ENCODE peak calls at places on chromosomes 13 and 19, in eight cellular contexts. S is activated CD4-positive, alpha-beta T cell treated with anti-CD3 and anti-CD28 coated beads, Interleukin-2, amount 10 ng/mL, durations not matched to agents 7 days and 5 days; X is stimulated activated CD8-positive, alpha-beta memory T cell treated with anti-CD3 and anti-CD28 coated beads, Interleukin-15, amount 100 ng/mL, for 24 hours; Q is activated CD8-positive, alpha-beta memory T cell treated with anti-CD3 and anti-CD28 coated beads, Interleukin-2, amount 50 U/mL, for 48 hours; G is NCI-H1092 treated with DMSO at 0.1 percent for 48 hours; R is glutamatergic neuron; D is iris pigment epithelial cell; H is B cell. U is an unnamed sample.

GRCh38 chr13:110711778-110712070 is 1.8 kb upstream of the ING1 start:
- DNase-seq in S (no peak), X (no peak), Q (no peak), G (peak), R (no peak), D (peak), H (no peak), U (peak)

GRCh38 chr13:32911506-32911905 is 104.7 kb upstream of the KL start:
- DNase-seq in S (peak), X (no peak), Q (no peak), G (peak), R (no peak), D (peak), H (peak), U (peak)

GRCh38 chr19:939439-939838 is 13.6 kb downstream of the ARID3A start:
- DNase-seq in S (no peak), X (no peak), Q (no peak), G (no peak), R (no peak), D (no peak), H (no peak), U (no peak)

GRCh38 chr13:113022391-113023216 is 53.6 kb downstream of the MCF2L start:
- DNase-seq in S (no peak), X (no peak), Q (no peak), G (no peak), R (no peak), D (no peak), H (no peak), U (no peak)

GRCh38 chr19:4861147-4861546 is 6.3 kb downstream of the PLIN3 start:
- DNase-seq in S (no peak), X (no peak), Q (no peak), G (no peak), R (no peak), D (no peak), H (no peak), U (no peak)

GRCh38 chr13:41543664-41544300 is 86.4 kb downstream of the RGCC start:
- DNase-seq in S (no peak), X (no peak), Q (no peak), G (no peak), R (no peak), D (no peak), H (no peak), U (no peak)

GRCh38 chr19:13918726-13919411 is 12.9 kb downstream of the CC2D1A start:
- DNase-seq in S (no peak), X (no peak), Q (no peak), G (no peak), R (no peak), D (no peak), H (no peak), U (no peak)

GRCh38 chr19:413756-414420 is 4.9 kb upstream of the C2CD4C start:
- DNase-seq in S (no peak), X (no peak), Q (no peak), G (peak), R (peak), D (no peak), H (no peak), U (no peak)

GRCh38 chr19:55354698-55355212 is at the start of gene COX6B2:
- DNase-seq in S (no peak), X (no peak), Q (no peak), G (no peak), R (no peak), D (no peak), H (no peak), U (no peak)

GRCh38 chr13:54628383-54628782 is 1599.8 kb downstream of the OLFM4 start:
- DNase-seq in S (no peak), X (no peak), Q (no peak), G (no peak), R (no peak), D (no peak), H (no peak), U (no peak)

GRCh38 chr13:72696590-72696989 is 30.8 kb downstream of the MZT1 start:
- DNase-seq in S (no peak), X (no peak), Q (no peak), G (peak), R (no peak), D (peak), H (no peak), U (peak)

GRCh38 chr19:23415034-23415433 is 19.8 kb upstream of the ZNF91 start:
- DNase-seq in S (no peak), X (no peak), Q (no peak), G (no peak), R (no peak), D (no peak), H (no peak), U (no peak)

GRCh38 chr13:34752561-34752960 is 189.5 kb upstream of the NBEA start:
- DNase-seq in S (no peak), X (no peak), Q (no peak), G (no peak), R (no peak), D (no peak), H (no peak), U (no peak)

GRCh38 chr19:6744381-6745288 is 5.2 kb downstream of the TRIP10 start:
- DNase-seq in S (no peak), X (no peak), Q (no peak), G (no peak), R (peak), D (peak), H (no peak), U (peak)

GRCh38 chr19:46221981-46222610 is 7.4 kb upstream of the IGFL1 start:
- DNase-seq in S (no peak), X (no peak), Q (no peak), G (no peak), R (no peak), D (peak), H (no peak), U (peak)

GRCh38 chr13:113001251-113002140 is 32.5 kb downstream of the MCF2L start:
- DNase-seq in S (no peak), X (no peak), Q (no peak), G (peak), R (peak), D (peak), H (no peak), U (peak)

GRCh38 chr19:2040647-2041435 is 10.2 kb downstream of the MKNK2 start:
- DNase-seq in S (no peak), X (no peak), Q (no peak), G (no peak), R (peak), D (no peak), H (peak), U (no peak)

GRCh38 chr13:73262862-73263627 is 204.2 kb downstream of the KLF5 start:
- DNase-seq in S (no peak), X (no peak), Q (no peak), G (no peak), R (no peak), D (no peak), H (no peak), U (no peak)

GRCh38 chr13:64446372-64446771 is 2783.8 kb downstream of the PCDH9 start:
- DNase-seq in S (no peak), X (no peak), Q (no peak), G (no peak), R (no peak), D (no peak), H (no peak), U (peak)

GRCh38 chr13:111314852-111315251 is 5.6 kb upstream of the TEX29 start:
- DNase-seq in S (no peak), X (no peak), Q (no peak), G (no peak), R (no peak), D (no peak), H (no peak), U (peak)

GRCh38 chr19:42068756-42069571 is 1.0 kb downstream of the GRIK5 start:
- DNase-seq in S (no peak), X (no peak), Q (no peak), G (no peak), R (no peak), D (no peak), H (no peak), U (no peak)

GRCh38 chr19:42401365-42402303 is 11.5 kb upstream of the CNFN start:
- DNase-seq in S (peak), X (peak), Q (peak), G (peak), R (peak), D (peak), H (peak), U (peak)

GRCh38 chr19:15248648-15249559 is 16.7 kb upstream of the EPHX3 start:
- DNase-seq in S (no peak), X (no peak), Q (no peak), G (no peak), R (no peak), D (peak), H (no peak), U (peak)